ENCODE peak calls at places on chromosomes 5 and 9, in six cellular contexts. One of them, this sample, is unnamed.

GRCh38 chr5:72268753-72269410 is 51.2 kb downstream of the MRPS27 start:
- DNase-seq in mesenchymal stem cell: peak
- DNase-seq in NT2/D1: peak
- DNase-seq in HCT116: peak
- DNase-seq in neural progenitor cell: peak
- DNase-seq in IMR-90: peak
- DNase-seq in this sample: peak

GRCh38 chr5:77321793-77322394 is 111.4 kb downstream of the PDE8B start:
- DNase-seq in NT2/D1: peak
- DNase-seq in IMR-90: no peak
- DNase-seq in HCT116: no peak
- DNase-seq in mesenchymal stem cell: no peak
- DNase-seq in neural progenitor cell: peak
- DNase-seq in this sample: no peak

GRCh38 chr5:36079200-36079761 is 12.6 kb upstream of the UGT3A2 start:
- DNase-seq in mesenchymal stem cell: peak
- DNase-seq in neural progenitor cell: peak
- DNase-seq in IMR-90: peak
- DNase-seq in HCT116: peak
- DNase-seq in NT2/D1: no peak
- DNase-seq in this sample: peak

GRCh38 chr9:106956971-106957370 is 94.0 kb downstream of the ZNF462 start:
- DNase-seq in IMR-90: peak
- DNase-seq in neural progenitor cell: no peak
- DNase-seq in HCT116: no peak
- DNase-seq in NT2/D1: no peak
- DNase-seq in mesenchymal stem cell: peak
- DNase-seq in this sample: no peak

GRCh38 chr5:33312631-33313030 is 128.1 kb upstream of the TARS1 start:
- DNase-seq in IMR-90: peak
- DNase-seq in neural progenitor cell: no peak
- DNase-seq in HCT116: no peak
- DNase-seq in mesenchymal stem cell: no peak
- DNase-seq in NT2/D1: no peak
- DNase-seq in this sample: peak

GRCh38 chr5:16855475-16855874 is 80.6 kb downstream of the MYO10 start:
- DNase-seq in mesenchymal stem cell: no peak
- DNase-seq in IMR-90: peak
- DNase-seq in HCT116: no peak
- DNase-seq in NT2/D1: no peak
- DNase-seq in neural progenitor cell: peak
- DNase-seq in this sample: peak

GRCh38 chr5:129118405-129118804 is 23.9 kb downstream of the ISOC1 start:
- DNase-seq in mesenchymal stem cell: no peak
- DNase-seq in HCT116: no peak
- DNase-seq in IMR-90: peak
- DNase-seq in neural progenitor cell: no peak
- DNase-seq in NT2/D1: no peak
- DNase-seq in this sample: no peak

GRCh38 chr5:169467382-169467781 is 116.2 kb upstream of the SPDL1 start:
- DNase-seq in IMR-90: no peak
- DNase-seq in NT2/D1: no peak
- DNase-seq in HCT116: no peak
- DNase-seq in neural progenitor cell: no peak
- DNase-seq in mesenchymal stem cell: peak
- DNase-seq in this sample: no peak

GRCh38 chr5:6766558-6767191 is 53.4 kb downstream of the TENT4A start:
- DNase-seq in neural progenitor cell: no peak
- DNase-seq in NT2/D1: no peak
- DNase-seq in IMR-90: peak
- DNase-seq in mesenchymal stem cell: peak
- DNase-seq in HCT116: peak
- DNase-seq in this sample: peak

GRCh38 chr5:142390303-142390840 is 65.6 kb upstream of the SPRY4 start:
- DNase-seq in IMR-90: no peak
- DNase-seq in neural progenitor cell: peak
- DNase-seq in HCT116: no peak
- DNase-seq in mesenchymal stem cell: peak
- DNase-seq in NT2/D1: no peak
- DNase-seq in this sample: peak

GRCh38 chr9:119349548-119349947 is 19.7 kb downstream of the BRINP1 start:
- DNase-seq in neural progenitor cell: peak
- DNase-seq in NT2/D1: no peak
- DNase-seq in HCT116: no peak
- DNase-seq in mesenchymal stem cell: no peak
- DNase-seq in IMR-90: no peak
- DNase-seq in this sample: no peak

GRCh38 chr9:123414921-123415592 is 59.1 kb downstream of the CRB2 start:
- DNase-seq in mesenchymal stem cell: no peak
- DNase-seq in neural progenitor cell: no peak
- DNase-seq in NT2/D1: no peak
- DNase-seq in IMR-90: no peak
- DNase-seq in HCT116: no peak
- DNase-seq in this sample: no peak

DNA sequence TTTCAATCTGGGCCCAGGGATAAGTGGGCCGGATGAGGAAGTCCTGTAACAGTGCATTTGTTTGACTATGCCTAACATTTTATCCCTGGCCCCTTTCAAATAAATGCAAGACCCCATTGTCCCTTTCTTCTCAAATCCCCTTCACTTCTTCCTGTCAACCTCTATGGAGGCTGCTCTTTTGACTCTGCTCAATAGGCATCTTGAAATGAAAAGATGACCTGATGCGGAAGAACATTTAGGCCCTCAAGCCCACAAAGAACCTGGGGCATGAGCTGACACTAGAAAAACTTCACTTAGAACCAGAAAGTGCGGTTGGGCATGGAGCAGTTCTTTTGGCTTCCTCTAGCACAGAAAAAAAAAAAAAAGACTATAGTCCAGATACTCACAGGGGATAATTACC is 1434.7 kb upstream of the WWC1 start:
- DNase-seq in IMR-90: no peak
- DNase-seq in mesenchymal stem cell: no peak
- DNase-seq in NT2/D1: no peak
- DNase-seq in neural progenitor cell: peak
- DNase-seq in HCT116: no peak
- DNase-seq in this sample: no peak
- H3K9ac ChIP-seq in IMR-90: no peak
- H3K9ac ChIP-seq in mesenchymal stem cell: no peak
- H3K9ac ChIP-seq in NT2/D1: no peak
- H3K9ac ChIP-seq in neural progenitor cell: no peak
- H3K9ac ChIP-seq in HCT116: no peak
- H3K9ac ChIP-seq in this sample: no peak

GRCh38 chr9:116471093-116471906 is 215.8 kb upstream of the TRIM32 start:
- DNase-seq in HCT116: no peak
- DNase-seq in neural progenitor cell: peak
- DNase-seq in IMR-90: peak
- DNase-seq in NT2/D1: peak
- DNase-seq in mesenchymal stem cell: peak
- DNase-seq in this sample: peak
- H3K9ac ChIP-seq in HCT116: no peak
- H3K9ac ChIP-seq in neural progenitor cell: no peak
- H3K9ac ChIP-seq in IMR-90: no peak
- H3K9ac ChIP-seq in NT2/D1: peak
- H3K9ac ChIP-seq in mesenchymal stem cell: peak
- H3K9ac ChIP-seq in this sample: peak

GRCh38 chr5:138303365-138303764 is 28.2 kb downstream of the CDC25C start:
- DNase-seq in IMR-90: peak
- DNase-seq in mesenchymal stem cell: peak
- DNase-seq in neural progenitor cell: no peak
- DNase-seq in NT2/D1: no peak
- DNase-seq in HCT116: no peak
- DNase-seq in this sample: no peak
- H3K9ac ChIP-seq in IMR-90: no peak
- H3K9ac ChIP-seq in mesenchymal stem cell: no peak
- H3K9ac ChIP-seq in neural progenitor cell: no peak
- H3K9ac ChIP-seq in NT2/D1: no peak
- H3K9ac ChIP-seq in HCT116: no peak
- H3K9ac ChIP-seq in this sample: no peak

DNA sequence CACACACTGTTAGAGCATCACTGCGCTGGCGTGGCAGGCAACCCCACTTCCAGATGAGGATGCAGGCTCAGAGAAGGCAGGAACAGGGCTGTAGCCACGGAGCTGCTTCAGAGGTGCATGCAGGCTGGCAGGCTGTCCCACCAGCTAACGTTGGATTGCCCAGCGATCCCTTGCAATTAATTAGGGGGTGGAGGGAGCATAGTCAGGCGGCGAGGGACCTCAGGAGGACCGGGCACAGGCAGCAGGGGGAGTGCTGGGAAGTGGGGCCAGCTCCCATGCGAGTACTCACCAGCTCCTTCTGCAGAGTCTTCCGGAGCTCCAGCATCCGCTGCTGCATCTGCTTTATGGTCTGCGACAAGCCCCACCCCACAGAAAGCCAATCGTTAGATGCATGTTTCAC is 20.3 kb downstream of the ARPC5L start:
- DNase-seq in IMR-90: no peak
- DNase-seq in HCT116: no peak
- DNase-seq in mesenchymal stem cell: no peak
- DNase-seq in neural progenitor cell: no peak
- DNase-seq in NT2/D1: no peak
- DNase-seq in this sample: no peak
- H3K9ac ChIP-seq in IMR-90: no peak
- H3K9ac ChIP-seq in HCT116: no peak
- H3K9ac ChIP-seq in mesenchymal stem cell: no peak
- H3K9ac ChIP-seq in neural progenitor cell: no peak
- H3K9ac ChIP-seq in NT2/D1: peak
- H3K9ac ChIP-seq in this sample: no peak

GRCh38 chr5:172850454-172850797 is 16.4 kb downstream of the ERGIC1 start:
- DNase-seq in mesenchymal stem cell: no peak
- DNase-seq in neural progenitor cell: no peak
- DNase-seq in HCT116: no peak
- DNase-seq in IMR-90: no peak
- DNase-seq in NT2/D1: no peak
- DNase-seq in this sample: no peak

GRCh38 chr5:172846677-172847076 is 12.6 kb downstream of the ERGIC1 start:
- DNase-seq in neural progenitor cell: no peak
- DNase-seq in HCT116: no peak
- DNase-seq in NT2/D1: no peak
- DNase-seq in IMR-90: no peak
- DNase-seq in mesenchymal stem cell: peak
- DNase-seq in this sample: no peak

GRCh38 chr5:172852490-172853354 is 18.7 kb downstream of the ERGIC1 start:
- DNase-seq in IMR-90: peak
- DNase-seq in neural progenitor cell: no peak
- DNase-seq in mesenchymal stem cell: no peak
- DNase-seq in NT2/D1: no peak
- DNase-seq in HCT116: no peak
- DNase-seq in this sample: no peak

GRCh38 chr5:172848419-172848818 is 14.4 kb downstream of the ERGIC1 start:
- DNase-seq in IMR-90: no peak
- DNase-seq in NT2/D1: no peak
- DNase-seq in mesenchymal stem cell: peak
- DNase-seq in neural progenitor cell: no peak
- DNase-seq in HCT116: no peak
- DNase-seq in this sample: no peak

DNA sequence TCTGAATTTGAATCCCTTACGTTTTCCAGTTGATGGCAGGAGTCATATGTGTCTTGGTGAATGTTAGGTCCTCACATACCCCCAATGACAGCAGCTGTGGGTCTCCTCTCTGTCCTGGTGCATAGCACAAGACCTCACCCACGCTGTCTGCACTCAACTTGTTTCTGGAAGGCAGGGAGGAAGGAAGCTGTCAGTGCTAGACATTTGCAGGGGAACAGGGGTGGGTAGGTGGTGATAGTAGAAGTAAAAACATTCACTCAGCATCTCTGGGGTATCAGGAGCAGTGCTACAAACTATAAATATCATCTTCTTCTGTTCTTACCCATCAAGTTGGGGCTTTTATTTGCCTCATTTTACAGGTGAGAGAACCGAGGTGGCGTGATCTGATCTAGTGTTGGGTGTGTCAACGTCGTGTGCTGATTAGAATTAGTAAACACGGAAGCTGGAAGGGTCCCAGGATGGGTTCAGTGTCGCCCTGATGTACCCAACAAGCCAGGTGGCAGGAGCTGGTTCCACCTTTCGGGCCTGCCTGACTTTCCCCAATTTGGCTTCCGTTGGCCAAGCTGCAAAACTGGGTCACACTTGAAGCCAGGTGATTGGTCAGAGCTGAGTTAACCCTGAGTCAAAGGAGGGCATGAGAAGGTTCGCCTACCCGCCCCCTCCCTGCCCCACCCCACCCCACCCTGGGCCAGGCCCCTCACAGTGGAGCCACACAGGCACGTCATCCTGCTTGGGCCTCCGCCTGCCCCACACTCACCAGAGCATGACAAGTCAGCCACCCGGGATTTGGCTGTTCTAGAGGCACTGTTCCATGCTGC is 15.8 kb downstream of the ERGIC1 start:
- DNase-seq in mesenchymal stem cell: no peak
- DNase-seq in NT2/D1: no peak
- DNase-seq in HCT116: no peak
- DNase-seq in IMR-90: no peak
- DNase-seq in neural progenitor cell: no peak
- DNase-seq in this sample: no peak
- H3K9ac ChIP-seq in mesenchymal stem cell: no peak
- H3K9ac ChIP-seq in NT2/D1: peak
- H3K9ac ChIP-seq in HCT116: no peak
- H3K9ac ChIP-seq in IMR-90: no peak
- H3K9ac ChIP-seq in neural progenitor cell: no peak
- H3K9ac ChIP-seq in this sample: no peak

This sample was measured in adipocyte.